ENCODE peak calls at places on chromosomes 1 and 21, in eight cellular contexts. G is GM10248, Q is epithelial cell of esophagus, I is AG10803, S is fibroblast of lung, P is endodermal cell, F is HFFc6, B is left lung. Y is an unnamed sample.

GRCh38 chr1:223770621-223771315 is 58.4 kb downstream of the CAPN2 start:
- DNase-seq in G (no peak), S (no peak), I (no peak), P (peak; percentile 31), B (no peak), F (no peak), Q (no peak), Y (no peak)

GRCh38 chr1:192401832-192402231 is 85.0 kb downstream of the RGS21 start:
- DNase-seq in P (no peak), F (no peak), B (no peak), S (peak; percentile 66), G (no peak), Q (peak; percentile 68), I (peak; percentile 29), Y (no peak)

GRCh38 chr21:28771790-28772501 is 220.7 kb downstream of the LTN1 start:
- DNase-seq in F (peak; percentile 75), P (no peak), Q (no peak), I (peak; percentile 85), S (peak; percentile 84), G (no peak), B (no peak), Y (peak; percentile 51)

GRCh38 chr1:61337037-61337436 is 254.7 kb downstream of the NFIA start:
- DNase-seq in F (no peak), Q (peak; percentile 24), B (no peak), I (no peak), S (no peak), P (peak; percentile 51), G (no peak), Y (no peak)

GRCh38 chr1:217482356-217483102 is 148.4 kb downstream of the GPATCH2 start:
- DNase-seq in F (peak; percentile 72), S (peak; percentile 97), Q (peak; percentile 78), P (no peak), G (peak; percentile 28), B (no peak), I (peak; percentile 83), Y (peak; percentile 2)

GRCh38 chr1:19749685-19750084 is 50.0 kb downstream of the TMCO4 start:
- DNase-seq in F (no peak), G (no peak), S (no peak), I (no peak), B (no peak), Q (no peak), P (no peak), Y (no peak)

GRCh38 chr1:41919764-41920397 is 1.2 kb upstream of the HIVEP3 start:
- DNase-seq in B (peak; percentile 79), F (peak; percentile 50), P (peak; percentile 87), S (peak; percentile 57), G (peak; percentile 55), Q (no peak), I (peak; percentile 36), Y (no peak)

GRCh38 chr1:36733748-36734147 is 251.0 kb upstream of the CSF3R start:
- DNase-seq in Q (no peak), P (no peak), F (no peak), I (no peak), B (no peak), G (no peak), S (no peak), Y (no peak)

GRCh38 chr1:37537378-37537777 is 16.7 kb downstream of the SNIP1 start:
- DNase-seq in S (peak; percentile 40), B (no peak), Q (peak; percentile 91), P (no peak), I (peak; percentile 59), G (no peak), F (peak; percentile 70), Y (no peak)

GRCh38 chr1:112172294-112172882 is 182.9 kb upstream of the KCND3 start:
- DNase-seq in B (no peak), P (peak; percentile 87), Q (peak; percentile 81), G (no peak), F (peak; percentile 38), S (peak; percentile 27), I (peak; percentile 37), Y (peak; percentile 8)

GRCh38 chr1:187384504-187384903 is 555.8 kb downstream of the PLA2G4A start:
- DNase-seq in B (no peak), G (peak; percentile 8), I (no peak), F (no peak), P (no peak), S (no peak), Q (no peak), Y (no peak)

GRCh38 chr21:26966360-26966977 is 419 bp downstream of the ADAMTS5 start:
- DNase-seq in F (no peak), S (peak; percentile 19), P (no peak), B (peak; percentile 65), G (peak; percentile 7), Q (peak; percentile 51), I (peak; percentile 58), Y (no peak)

GRCh38 chr1:93605812-93606512 is 75.7 kb downstream of the BCAR3 start:
- DNase-seq in F (peak; percentile 92), G (no peak), I (peak; percentile 92), B (no peak), Q (peak; percentile 93), S (peak; percentile 98), P (peak; percentile 6), Y (no peak)

GRCh38 chr1:181310560-181310959 is 172.8 kb upstream of the CACNA1E start:
- DNase-seq in G (no peak), F (no peak), P (no peak), I (no peak), B (no peak), Q (no peak), S (peak; percentile 1), Y (no peak)

GRCh38 chr1:226568077-226568831 is 19.7 kb downstream of the STUM start:
- DNase-seq in F (no peak), S (peak; percentile 9), B (no peak), G (no peak), P (peak; percentile 90), I (peak; percentile 75), Q (no peak), Y (no peak)

GRCh38 chr1:164695956-164696665 is 137.1 kb downstream of the PBX1 start:
- DNase-seq in I (peak; percentile 82), F (no peak), P (no peak), G (no peak), S (peak; percentile 71), Q (peak; percentile 79), B (no peak), Y (no peak)

GRCh38 chr1:66731462-66731861 is 20.8 kb upstream of the DYNLT5 start:
- DNase-seq in G (no peak), P (no peak), B (no peak), Q (peak; percentile 21), F (no peak), I (no peak), S (no peak), Y (no peak)

GRCh38 chr1:169115891-169116585 is 9.5 kb downstream of the ATP1B1 start:
- DNase-seq in S (peak; percentile 70), F (no peak), Q (peak; percentile 96), G (peak; percentile 54), P (no peak), B (no peak), I (no peak), Y (no peak)

DNA sequence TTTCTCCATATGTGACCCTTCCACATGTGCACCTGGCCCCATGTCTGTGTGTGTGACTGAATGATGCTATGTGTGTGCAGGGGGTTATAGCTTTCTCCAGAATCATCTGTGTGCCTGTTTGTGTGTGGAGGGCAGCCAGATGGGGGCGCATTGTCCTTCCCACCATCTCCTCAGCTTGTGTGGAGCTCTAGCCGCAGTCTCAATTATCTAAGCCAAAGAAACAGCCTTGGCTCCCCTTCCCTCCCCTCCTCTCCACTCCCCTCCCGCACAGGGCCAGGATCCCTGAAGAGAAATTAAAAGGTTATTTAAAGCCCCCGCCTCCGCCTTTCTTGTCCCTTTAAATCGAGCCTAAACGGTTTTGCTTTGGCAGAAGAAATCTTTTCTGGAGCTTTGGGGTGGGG is 1.8 kb upstream of the DMBX1 start:
- DNase-seq in Q (peak; percentile 11), G (no peak), P (peak; percentile 88), I (no peak), F (no peak), B (no peak), S (no peak), Y (peak; percentile 14)
- TF ChIP-seq CTCF in Q (no peak), G (no peak), P (peak; percentile 77), I (peak; percentile 30), F (peak; percentile 39), B (no peak), S (peak; percentile 20), Y (peak; percentile 75)

GRCh38 chr1:109490934-109491302 is 3.0 kb upstream of the CYB561D1 start:
- DNase-seq in S (no peak), I (no peak), Q (no peak), B (no peak), G (no peak), P (no peak), F (no peak), Y (no peak)

GRCh38 chr1:109488696-109489095 is 5.0 kb downstream of the ATXN7L2 start:
- DNase-seq in P (no peak), S (no peak), I (no peak), F (no peak), B (no peak), G (no peak), Q (no peak), Y (no peak)

GRCh38 chr1:109490029-109490933 is 3.6 kb upstream of the CYB561D1 start:
- DNase-seq in B (no peak), P (peak; percentile 92), I (peak; percentile 69), F (peak; percentile 64), Q (peak; percentile 72), S (peak; percentile 39), G (peak; percentile 76), Y (no peak)

GRCh38 chr1:109491372-109491771 is 2.5 kb upstream of the CYB561D1 start:
- DNase-seq in S (no peak), Q (no peak), I (no peak), B (no peak), G (no peak), P (no peak), F (no peak), Y (no peak)

GRCh38 chr1:109488201-109488600 is 4.5 kb downstream of the ATXN7L2 start:
- DNase-seq in S (no peak), B (no peak), P (no peak), F (no peak), Q (no peak), I (no peak), G (no peak), Y (no peak)
- TF ChIP-seq CTCF in S (no peak), B (no peak), P (peak; percentile 56), F (peak; percentile 49), Q (peak; percentile 5), I (peak; percentile 20), G (no peak), Y (peak; percentile 24)

GRCh38 chr1:172531846-172532699 is 877 bp upstream of the SUCO start:
- DNase-seq in B (peak; percentile 74), F (peak; percentile 98), Q (peak; percentile 98), S (peak; percentile 99), P (peak; percentile 95), G (peak; percentile 88), I (peak; percentile 99), Y (peak; percentile 95)
- TF ChIP-seq CTCF in B (no peak), F (no peak), Q (no peak), S (no peak), P (no peak), G (no peak), I (no peak), Y (no peak)

DNA sequence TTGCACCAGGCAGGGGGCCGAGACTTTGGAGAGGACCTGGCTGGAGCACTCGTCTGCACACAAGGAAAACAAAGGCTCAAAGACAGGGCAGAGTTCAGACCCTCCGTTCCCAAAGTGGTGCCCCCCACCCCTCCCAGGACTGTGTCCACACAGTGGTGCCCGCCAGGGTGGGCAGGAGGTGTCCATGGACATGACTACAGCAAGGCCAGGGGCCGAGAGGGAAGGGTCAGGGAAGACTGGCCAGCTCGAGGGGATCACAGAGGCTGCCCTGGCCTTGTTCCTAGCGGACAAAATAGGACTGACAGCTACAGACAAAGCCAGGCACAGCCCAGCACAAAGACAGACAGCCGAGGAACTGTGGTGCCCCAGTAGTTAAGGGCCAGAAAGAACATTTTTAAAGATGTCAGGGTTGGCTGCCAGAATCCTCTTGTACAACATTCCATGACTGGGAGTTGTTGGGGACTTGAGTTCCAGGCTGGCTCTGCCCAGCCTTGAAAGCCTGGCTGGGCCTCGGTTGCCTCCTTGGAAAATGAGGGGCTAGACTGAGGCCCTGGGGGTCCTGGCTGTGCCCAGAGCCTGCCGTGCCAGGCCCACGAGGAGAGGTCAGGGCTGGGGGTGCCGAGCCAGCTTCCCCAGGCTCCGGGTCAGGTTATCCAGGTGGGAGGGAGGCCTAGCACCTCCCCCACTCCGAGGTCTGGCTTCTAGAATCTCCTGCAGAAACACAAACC is 63.7 kb downstream of the SLX9 start:
- DNase-seq in P (no peak), F (no peak), G (no peak), Q (no peak), B (peak; percentile 60), I (peak; percentile 31), S (peak; percentile 11), Y (no peak)
- TF ChIP-seq CTCF in P (peak; percentile 21), F (no peak), G (no peak), Q (no peak), B (no peak), I (no peak), S (no peak), Y (peak; percentile 15)

Y was measured in retinal pigment epithelial cell.